ENCODE peak calls at places on chromosomes 16 and 17, in eight cellular contexts. One of them, this sample, is unnamed.

GRCh38 chr17:22305356-22306071 is 613.2 kb downstream of the KCNJ18 start:
- DNase-seq in esophagus muscularis mucosa: peak; percentile 79
- DNase-seq in GM23248: no peak
- DNase-seq in fibroblast of lung: no peak
- DNase-seq in OCI-LY7: no peak
- DNase-seq in PC-9: no peak
- DNase-seq in CD8-positive, alpha-beta T cell: no peak
- DNase-seq in CD4-positive, CD25-positive, alpha-beta regulatory T cell: no peak
- DNase-seq in this sample: no peak

GRCh38 chr16:14020141-14020540 is 51.0 kb upstream of the MRTFB start:
- DNase-seq in CD4-positive, CD25-positive, alpha-beta regulatory T cell: no peak
- DNase-seq in GM23248: no peak
- DNase-seq in esophagus muscularis mucosa: no peak
- DNase-seq in fibroblast of lung: no peak
- DNase-seq in PC-9: no peak
- DNase-seq in OCI-LY7: no peak
- DNase-seq in CD8-positive, alpha-beta T cell: no peak
- DNase-seq in this sample: no peak

GRCh38 chr17:34762078-34762477 is 182.7 kb downstream of the TMEM132E start:
- DNase-seq in GM23248: no peak
- DNase-seq in PC-9: no peak
- DNase-seq in fibroblast of lung: no peak
- DNase-seq in CD8-positive, alpha-beta T cell: no peak
- DNase-seq in CD4-positive, CD25-positive, alpha-beta regulatory T cell: no peak
- DNase-seq in esophagus muscularis mucosa: no peak
- DNase-seq in OCI-LY7: no peak
- DNase-seq in this sample: no peak

GRCh38 chr17:66514227-66514806 is 211.9 kb downstream of the PRKCA start:
- DNase-seq in OCI-LY7: no peak
- DNase-seq in fibroblast of lung: peak; percentile 30
- DNase-seq in CD8-positive, alpha-beta T cell: no peak
- DNase-seq in PC-9: no peak
- DNase-seq in esophagus muscularis mucosa: no peak
- DNase-seq in GM23248: peak; percentile 85
- DNase-seq in CD4-positive, CD25-positive, alpha-beta regulatory T cell: no peak
- DNase-seq in this sample: no peak

GRCh38 chr17:79443026-79443425 is 167.8 kb downstream of the RBFOX3 start:
- DNase-seq in fibroblast of lung: no peak
- DNase-seq in esophagus muscularis mucosa: no peak
- DNase-seq in GM23248: no peak
- DNase-seq in CD8-positive, alpha-beta T cell: no peak
- DNase-seq in CD4-positive, CD25-positive, alpha-beta regulatory T cell: no peak
- DNase-seq in PC-9: no peak
- DNase-seq in OCI-LY7: no peak
- DNase-seq in this sample: no peak

GRCh38 chr16:47699090-47699489 is 238.0 kb downstream of the PHKB start:
- DNase-seq in OCI-LY7: no peak
- DNase-seq in esophagus muscularis mucosa: no peak
- DNase-seq in GM23248: no peak
- DNase-seq in fibroblast of lung: no peak
- DNase-seq in CD4-positive, CD25-positive, alpha-beta regulatory T cell: no peak
- DNase-seq in PC-9: no peak
- DNase-seq in CD8-positive, alpha-beta T cell: no peak
- DNase-seq in this sample: no peak

GRCh38 chr17:68172461-68172954 is 75.3 kb upstream of the AMZ2 start:
- DNase-seq in CD4-positive, CD25-positive, alpha-beta regulatory T cell: peak; percentile 76
- DNase-seq in GM23248: peak; percentile 65
- DNase-seq in CD8-positive, alpha-beta T cell: peak; percentile 62
- DNase-seq in esophagus muscularis mucosa: no peak
- DNase-seq in PC-9: peak; percentile 40
- DNase-seq in OCI-LY7: peak; percentile 85
- DNase-seq in fibroblast of lung: peak; percentile 62
- DNase-seq in this sample: peak; percentile 66

GRCh38 chr16:17176199-17176598 is 294.6 kb downstream of the XYLT1 start:
- DNase-seq in PC-9: no peak
- DNase-seq in CD8-positive, alpha-beta T cell: no peak
- DNase-seq in OCI-LY7: no peak
- DNase-seq in GM23248: no peak
- DNase-seq in CD4-positive, CD25-positive, alpha-beta regulatory T cell: no peak
- DNase-seq in esophagus muscularis mucosa: no peak
- DNase-seq in fibroblast of lung: no peak
- DNase-seq in this sample: no peak

GRCh38 chr16:17416461-17417221 is 54.1 kb downstream of the XYLT1 start:
- DNase-seq in PC-9: no peak
- DNase-seq in CD8-positive, alpha-beta T cell: peak; percentile 38
- DNase-seq in fibroblast of lung: peak; percentile 16
- DNase-seq in OCI-LY7: peak; percentile 92
- DNase-seq in esophagus muscularis mucosa: no peak
- DNase-seq in GM23248: peak; percentile 67
- DNase-seq in CD4-positive, CD25-positive, alpha-beta regulatory T cell: peak; percentile 87
- DNase-seq in this sample: peak; percentile 86

GRCh38 chr17:72345083-72345482 is 224.3 kb downstream of the SOX9 start:
- DNase-seq in PC-9: no peak
- DNase-seq in fibroblast of lung: no peak
- DNase-seq in CD4-positive, CD25-positive, alpha-beta regulatory T cell: no peak
- DNase-seq in GM23248: no peak
- DNase-seq in CD8-positive, alpha-beta T cell: no peak
- DNase-seq in OCI-LY7: no peak
- DNase-seq in esophagus muscularis mucosa: no peak
- DNase-seq in this sample: no peak

GRCh38 chr16:23950898-23951297 is 115.1 kb downstream of the PRKCB start:
- DNase-seq in fibroblast of lung: no peak
- DNase-seq in PC-9: no peak
- DNase-seq in esophagus muscularis mucosa: no peak
- DNase-seq in CD8-positive, alpha-beta T cell: no peak
- DNase-seq in OCI-LY7: no peak
- DNase-seq in CD4-positive, CD25-positive, alpha-beta regulatory T cell: peak; percentile 35
- DNase-seq in GM23248: no peak
- DNase-seq in this sample: no peak

GRCh38 chr16:30092373-30093010 is 768 bp upstream of the TBX6 start:
- DNase-seq in OCI-LY7: peak; percentile 95
- DNase-seq in PC-9: peak; percentile 53
- DNase-seq in fibroblast of lung: peak; percentile 59
- DNase-seq in CD4-positive, CD25-positive, alpha-beta regulatory T cell: peak; percentile 77
- DNase-seq in CD8-positive, alpha-beta T cell: peak; percentile 39
- DNase-seq in GM23248: peak; percentile 79
- DNase-seq in esophagus muscularis mucosa: peak; percentile 97
- DNase-seq in this sample: peak; percentile 91

GRCh38 chr17:28199728-28200127 is 119.3 kb upstream of the TMEM97 start:
- DNase-seq in OCI-LY7: no peak
- DNase-seq in fibroblast of lung: no peak
- DNase-seq in CD8-positive, alpha-beta T cell: no peak
- DNase-seq in esophagus muscularis mucosa: no peak
- DNase-seq in CD4-positive, CD25-positive, alpha-beta regulatory T cell: no peak
- DNase-seq in PC-9: no peak
- DNase-seq in GM23248: no peak
- DNase-seq in this sample: no peak

GRCh38 chr16:66286527-66286926 is 80.0 kb upstream of the CDH5 start:
- DNase-seq in GM23248: no peak
- DNase-seq in fibroblast of lung: no peak
- DNase-seq in CD4-positive, CD25-positive, alpha-beta regulatory T cell: no peak
- DNase-seq in PC-9: no peak
- DNase-seq in OCI-LY7: no peak
- DNase-seq in CD8-positive, alpha-beta T cell: no peak
- DNase-seq in esophagus muscularis mucosa: no peak
- DNase-seq in this sample: peak; percentile 22

GRCh38 chr16:61909074-61909473 is 127.2 kb downstream of the CDH8 start:
- DNase-seq in PC-9: no peak
- DNase-seq in OCI-LY7: no peak
- DNase-seq in CD8-positive, alpha-beta T cell: no peak
- DNase-seq in CD4-positive, CD25-positive, alpha-beta regulatory T cell: no peak
- DNase-seq in GM23248: no peak
- DNase-seq in fibroblast of lung: no peak
- DNase-seq in esophagus muscularis mucosa: no peak
- DNase-seq in this sample: no peak

GRCh38 chr17:64964796-64965195 is 45.5 kb upstream of the LRRC37A3 start:
- DNase-seq in CD4-positive, CD25-positive, alpha-beta regulatory T cell: no peak
- DNase-seq in fibroblast of lung: no peak
- DNase-seq in PC-9: no peak
- DNase-seq in GM23248: no peak
- DNase-seq in esophagus muscularis mucosa: no peak
- DNase-seq in OCI-LY7: no peak
- DNase-seq in CD8-positive, alpha-beta T cell: no peak
- DNase-seq in this sample: no peak

GRCh38 chr17:14318906-14319205 is 18.0 kb downstream of the HS3ST3B1 start:
- DNase-seq in OCI-LY7: no peak
- DNase-seq in CD8-positive, alpha-beta T cell: no peak
- DNase-seq in esophagus muscularis mucosa: no peak
- DNase-seq in GM23248: no peak
- DNase-seq in CD4-positive, CD25-positive, alpha-beta regulatory T cell: no peak
- DNase-seq in PC-9: no peak
- DNase-seq in fibroblast of lung: no peak
- DNase-seq in this sample: no peak

GRCh38 chr17:18099516-18099915 is 9.0 kb upstream of the MYO15A start:
- DNase-seq in GM23248: no peak
- DNase-seq in fibroblast of lung: no peak
- DNase-seq in OCI-LY7: no peak
- DNase-seq in PC-9: no peak
- DNase-seq in CD8-positive, alpha-beta T cell: no peak
- DNase-seq in CD4-positive, CD25-positive, alpha-beta regulatory T cell: no peak
- DNase-seq in esophagus muscularis mucosa: no peak
- DNase-seq in this sample: no peak

GRCh38 chr16:59859606-59860402 is 1125.7 kb upstream of the GOT2 start:
- DNase-seq in CD8-positive, alpha-beta T cell: no peak
- DNase-seq in PC-9: no peak
- DNase-seq in GM23248: peak; percentile 40
- DNase-seq in fibroblast of lung: peak; percentile 64
- DNase-seq in CD4-positive, CD25-positive, alpha-beta regulatory T cell: no peak
- DNase-seq in esophagus muscularis mucosa: no peak
- DNase-seq in OCI-LY7: no peak
- DNase-seq in this sample: no peak

GRCh38 chr17:82627827-82628226 is 20.4 kb downstream of the WDR45B start:
- DNase-seq in GM23248: no peak
- DNase-seq in PC-9: no peak
- DNase-seq in esophagus muscularis mucosa: no peak
- DNase-seq in OCI-LY7: no peak
- DNase-seq in CD8-positive, alpha-beta T cell: no peak
- DNase-seq in fibroblast of lung: no peak
- DNase-seq in CD4-positive, CD25-positive, alpha-beta regulatory T cell: no peak
- DNase-seq in this sample: no peak

GRCh38 chr17:3385869-3386816 is at the start of gene OR3A2:
- DNase-seq in CD4-positive, CD25-positive, alpha-beta regulatory T cell: peak; percentile 33
- DNase-seq in CD8-positive, alpha-beta T cell: peak; percentile 2
- DNase-seq in PC-9: no peak
- DNase-seq in OCI-LY7: no peak
- DNase-seq in fibroblast of lung: no peak
- DNase-seq in esophagus muscularis mucosa: no peak
- DNase-seq in GM23248: no peak
- DNase-seq in this sample: no peak

DNA sequence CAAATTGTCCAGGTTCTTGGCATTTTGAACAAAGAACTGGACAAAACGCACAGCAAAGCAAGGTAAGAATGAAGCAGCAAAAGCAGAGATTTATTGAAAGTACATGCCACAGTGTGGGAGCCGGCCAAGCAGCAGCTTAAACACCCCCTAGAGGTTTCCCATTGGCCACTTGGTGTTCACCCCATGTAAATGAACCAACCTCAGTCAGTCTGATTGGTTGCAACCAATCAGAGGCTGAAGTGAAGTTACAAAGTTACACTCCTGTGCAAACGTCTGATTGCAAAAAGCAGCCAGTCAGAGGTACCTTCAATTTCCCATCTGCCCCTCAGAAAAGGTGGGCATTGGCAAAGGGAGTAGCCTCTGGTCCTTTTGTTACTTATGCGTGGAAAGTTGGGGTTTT is 8.8 kb upstream of the ZNF263 start:
- DNase-seq in GM23248: no peak
- DNase-seq in OCI-LY7: peak; percentile 60
- DNase-seq in esophagus muscularis mucosa: no peak
- DNase-seq in CD8-positive, alpha-beta T cell: no peak
- DNase-seq in PC-9: peak; percentile 37
- DNase-seq in CD4-positive, CD25-positive, alpha-beta regulatory T cell: no peak
- DNase-seq in fibroblast of lung: no peak
- DNase-seq in this sample: no peak
- H3K4me3 ChIP-seq in GM23248: no peak overlapping the region
- H3K4me3 ChIP-seq in OCI-LY7: no peak overlapping the region
- H3K4me3 ChIP-seq in esophagus muscularis mucosa: no peak overlapping the region
- H3K4me3 ChIP-seq in CD8-positive, alpha-beta T cell: no peak overlapping the region
- H3K4me3 ChIP-seq in PC-9: no peak overlapping the region
- H3K4me3 ChIP-seq in CD4-positive, CD25-positive, alpha-beta regulatory T cell: no peak overlapping the region
- H3K4me3 ChIP-seq in fibroblast of lung: no peak overlapping the region
- H3K4me3 ChIP-seq in this sample: no peak overlapping the region

GRCh38 chr17:80730739-80731138 is 186.1 kb downstream of the RPTOR start:
- DNase-seq in esophagus muscularis mucosa: no peak
- DNase-seq in GM23248: no peak
- DNase-seq in CD4-positive, CD25-positive, alpha-beta regulatory T cell: no peak
- DNase-seq in OCI-LY7: no peak
- DNase-seq in CD8-positive, alpha-beta T cell: no peak
- DNase-seq in PC-9: no peak
- DNase-seq in fibroblast of lung: no peak
- DNase-seq in this sample: no peak
- H3K27ac ChIP-seq in esophagus muscularis mucosa: no peak overlapping the region
- H3K27ac ChIP-seq in GM23248: no peak overlapping the region
- H3K27ac ChIP-seq in CD4-positive, CD25-positive, alpha-beta regulatory T cell: peak overlapping the region; percentile 55
- H3K27ac ChIP-seq in OCI-LY7: no peak overlapping the region
- H3K27ac ChIP-seq in CD8-positive, alpha-beta T cell: peak overlapping the region; percentile 46
- H3K27ac ChIP-seq in PC-9: no peak overlapping the region
- H3K27ac ChIP-seq in fibroblast of lung: no peak overlapping the region
- H3K27ac ChIP-seq in this sample: no peak overlapping the region

GRCh38 chr17:40448639-40449261 is 5.5 kb downstream of the IGFBP4 start:
- DNase-seq in GM23248: peak; percentile 53
- DNase-seq in fibroblast of lung: peak; percentile 61
- DNase-seq in CD4-positive, CD25-positive, alpha-beta regulatory T cell: no peak
- DNase-seq in esophagus muscularis mucosa: no peak
- DNase-seq in PC-9: no peak
- DNase-seq in CD8-positive, alpha-beta T cell: no peak
- DNase-seq in OCI-LY7: no peak
- DNase-seq in this sample: peak; percentile 86

GRCh38 chr17:40445769-40446468 is 2.7 kb downstream of the IGFBP4 start:
- DNase-seq in GM23248: peak; percentile 68
- DNase-seq in PC-9: no peak
- DNase-seq in CD8-positive, alpha-beta T cell: no peak
- DNase-seq in fibroblast of lung: peak; percentile 50
- DNase-seq in CD4-positive, CD25-positive, alpha-beta regulatory T cell: no peak
- DNase-seq in esophagus muscularis mucosa: no peak
- DNase-seq in OCI-LY7: no peak
- DNase-seq in this sample: no peak

GRCh38 chr17:40447148-40447644 is 3.9 kb downstream of the IGFBP4 start:
- DNase-seq in CD4-positive, CD25-positive, alpha-beta regulatory T cell: no peak
- DNase-seq in GM23248: no peak
- DNase-seq in CD8-positive, alpha-beta T cell: no peak
- DNase-seq in OCI-LY7: no peak
- DNase-seq in PC-9: no peak
- DNase-seq in esophagus muscularis mucosa: no peak
- DNase-seq in fibroblast of lung: no peak
- DNase-seq in this sample: no peak

GRCh38 chr17:40450175-40450574 is 6.9 kb downstream of the IGFBP4 start:
- DNase-seq in CD4-positive, CD25-positive, alpha-beta regulatory T cell: peak; percentile 42
- DNase-seq in fibroblast of lung: peak; percentile 56
- DNase-seq in CD8-positive, alpha-beta T cell: peak; percentile 19
- DNase-seq in OCI-LY7: peak; percentile 55
- DNase-seq in PC-9: no peak
- DNase-seq in GM23248: peak; percentile 68
- DNase-seq in esophagus muscularis mucosa: no peak
- DNase-seq in this sample: peak; percentile 82

GRCh38 chr17:40448213-40448638 is 5.0 kb downstream of the IGFBP4 start:
- DNase-seq in OCI-LY7: no peak
- DNase-seq in PC-9: no peak
- DNase-seq in CD4-positive, CD25-positive, alpha-beta regulatory T cell: no peak
- DNase-seq in fibroblast of lung: peak; percentile 60
- DNase-seq in CD8-positive, alpha-beta T cell: no peak
- DNase-seq in GM23248: peak; percentile 64
- DNase-seq in esophagus muscularis mucosa: no peak
- DNase-seq in this sample: no peak
- H3K4me3 ChIP-seq in OCI-LY7: no peak overlapping the region
- H3K4me3 ChIP-seq in PC-9: no peak overlapping the region
- H3K4me3 ChIP-seq in CD4-positive, CD25-positive, alpha-beta regulatory T cell: no peak overlapping the region
- H3K4me3 ChIP-seq in fibroblast of lung: no peak overlapping the region
- H3K4me3 ChIP-seq in CD8-positive, alpha-beta T cell: no peak overlapping the region
- H3K4me3 ChIP-seq in GM23248: peak overlapping the region; percentile 97
- H3K4me3 ChIP-seq in esophagus muscularis mucosa: peak overlapping the region; percentile 88
- H3K4me3 ChIP-seq in this sample: peak overlapping the region; percentile 74

GRCh38 chr16:2836646-2837508 is 6.8 kb downstream of the ZG16B start:
- DNase-seq in CD8-positive, alpha-beta T cell: no peak
- DNase-seq in OCI-LY7: no peak
- DNase-seq in fibroblast of lung: no peak
- DNase-seq in GM23248: peak; percentile 41
- DNase-seq in PC-9: no peak
- DNase-seq in esophagus muscularis mucosa: no peak
- DNase-seq in CD4-positive, CD25-positive, alpha-beta regulatory T cell: no peak
- DNase-seq in this sample: no peak
- H3K27ac ChIP-seq in CD8-positive, alpha-beta T cell: no peak overlapping the region
- H3K27ac ChIP-seq in OCI-LY7: no peak overlapping the region
- H3K27ac ChIP-seq in fibroblast of lung: no peak overlapping the region
- H3K27ac ChIP-seq in GM23248: no peak overlapping the region
- H3K27ac ChIP-seq in PC-9: peak overlapping the region; percentile 94
- H3K27ac ChIP-seq in esophagus muscularis mucosa: no peak overlapping the region
- H3K27ac ChIP-seq in CD4-positive, CD25-positive, alpha-beta regulatory T cell: no peak overlapping the region
- H3K27ac ChIP-seq in this sample: no peak overlapping the region

This sample was measured in Peyer's patch.